ENCODE peak calls at places on chromosomes 3 and 15, in five cellular contexts. W is posterior cingulate gyrus; X is fibroblast of lung; F is activated effector memory CD4-positive, alpha-beta T cell treated with Interleukin-2 at 50 U/mL for 16 hours; L is OCI-LY7. E is an unnamed sample.

GRCh38 chr15:76057332-76058000 is 2.3 kb upstream of the TMEM266 start:
- DNase-seq in W (no peak), X (peak), F (no peak), L (peak), E (no peak)

GRCh38 chr3:167936010-167936409 is 159.7 kb downstream of the GOLIM4 start:
- DNase-seq in W (peak), X (no peak), F (no peak), L (no peak), E (no peak)

GRCh38 chr3:20055020-20055775 is 15.0 kb downstream of the KAT2B start:
- DNase-seq in W (no peak), X (no peak), F (peak), L (peak), E (no peak)

GRCh38 chr3:189824629-189825312 is 193.6 kb downstream of the TP63 start:
- DNase-seq in W (no peak), X (peak), F (no peak), L (no peak), E (peak)

GRCh38 chr3:160458151-160458550 is 8.6 kb upstream of the TRIM59 start:
- DNase-seq in W (no peak), X (no peak), F (no peak), L (no peak), E (no peak)

GRCh38 chr3:99484871-99485270 is 153.5 kb upstream of the COL8A1 start:
- DNase-seq in W (no peak), X (peak), F (no peak), L (no peak), E (no peak)

GRCh38 chr15:85762756-85763127 is 32.0 kb downstream of the KLHL25 start:
- DNase-seq in W (no peak), X (no peak), F (no peak), L (no peak), E (no peak)

GRCh38 chr3:82581350-82581749 is 819.9 kb upstream of the GBE1 start:
- DNase-seq in W (no peak), X (no peak), F (no peak), L (no peak), E (no peak)

GRCh38 chr15:65069779-65070546 is 2.2 kb upstream of the RASL12 start:
- DNase-seq in W (no peak), X (no peak), F (no peak), L (no peak), E (no peak)

GRCh38 chr3:8441969-8442559 is 59.6 kb upstream of the LMCD1 start:
- DNase-seq in W (no peak), X (peak), F (no peak), L (peak), E (no peak)

GRCh38 chr3:12990781-12991480 is 82.3 kb downstream of the IQSEC1 start:
- DNase-seq in W (no peak), X (peak), F (no peak), L (no peak), E (peak)

GRCh38 chr3:115512565-115513410 is 110.5 kb upstream of the GAP43 start:
- DNase-seq in W (peak), X (peak), F (no peak), L (no peak), E (no peak)

GRCh38 chr3:15292765-15293522 is 39.4 kb downstream of the SH3BP5 start:
- DNase-seq in W (no peak), X (peak), F (no peak), L (no peak), E (no peak)

GRCh38 chr15:96066852-96067490 is 263.5 kb upstream of the NR2F2 start:
- DNase-seq in W (no peak), X (peak), F (no peak), L (no peak), E (no peak)

GRCh38 chr15:39580630-39581500 is at the start of gene THBS1:
- DNase-seq in W (no peak), X (peak), F (peak), L (no peak), E (no peak)

GRCh38 chr15:27704939-27705514 is 394.1 kb downstream of the OCA2 start:
- DNase-seq in W (peak), X (peak), F (no peak), L (no peak), E (no peak)

GRCh38 chr3:126671521-126671920 is 16.6 kb upstream of the TXNRD3 start:
- DNase-seq in W (no peak), X (no peak), F (no peak), L (peak), E (no peak)

GRCh38 chr3:49133226-49133951 is 539 bp upstream of the LAMB2 start:
- DNase-seq in W (peak), X (peak), F (no peak), L (no peak), E (peak)

GRCh38 chr15:71106802-71107500 is 8.3 kb upstream of the THSD4 start:
- DNase-seq in W (no peak), X (no peak), F (no peak), L (peak), E (no peak)

GRCh38 chr3:33544126-33544525 is 103.9 kb upstream of the UBP1 start:
- DNase-seq in W (no peak), X (peak), F (no peak), L (no peak), E (no peak)